ENCODE peak calls at places on chromosomes 12 and 14, in six cellular contexts. O, E, T, K, P and V are unnamed samples.

GRCh38 chr14:35438910-35439713 is 34.6 kb upstream of the NFKBIA start:
- DNase-seq in K (no peak), T (peak), P (no peak), E (no peak), O (no peak), V (no peak)

GRCh38 chr12:96083020-96083489 is 47.7 kb upstream of the LTA4H start:
- DNase-seq in O (no peak), P (no peak), T (no peak), E (no peak), K (no peak), V (peak)

GRCh38 chr12:98238513-98238912 is 276.9 kb upstream of the TMPO start:
- DNase-seq in O (no peak), T (no peak), K (peak), E (no peak), P (no peak), V (peak)

GRCh38 chr14:91143862-91144261 is 30.0 kb downstream of the DGLUCY start:
- DNase-seq in P (peak), T (no peak), E (no peak), O (no peak), K (no peak), V (no peak)

GRCh38 chr14:104925941-104926609 is 1.4 kb downstream of the PLD4 start:
- DNase-seq in P (peak), T (no peak), E (no peak), O (no peak), K (no peak), V (no peak)

GRCh38 chr12:104281636-104282035 is 21.9 kb upstream of the EID3 start:
- DNase-seq in T (no peak), E (no peak), K (no peak), O (no peak), P (no peak), V (peak)

GRCh38 chr12:49347307-49348237 is 884 bp downstream of the DNAJC22 start:
- DNase-seq in E (peak), T (peak), K (peak), O (peak), P (peak), V (peak)

GRCh38 chr14:71382315-71382714 is 475.1 kb downstream of the PCNX1 start:
- DNase-seq in O (no peak), T (no peak), E (no peak), K (no peak), P (no peak), V (no peak)

GRCh38 chr12:121817648-121818043 is 13.8 kb downstream of the SETD1B start:
- DNase-seq in T (no peak), K (no peak), P (no peak), E (no peak), O (no peak), V (no peak)

GRCh38 chr14:86532219-86532618 is 1002.3 kb downstream of the FLRT2 start:
- DNase-seq in O (no peak), E (no peak), P (no peak), T (no peak), K (no peak), V (peak)

GRCh38 chr12:13179159-13180074 is 17.1 kb upstream of the EMP1 start:
- DNase-seq in K (peak), T (peak), O (peak), E (peak), P (peak), V (peak)

GRCh38 chr12:131217024-131217586 is 263.4 kb downstream of the ADGRD1 start:
- DNase-seq in O (no peak), P (no peak), T (no peak), E (no peak), K (no peak), V (no peak)

GRCh38 chr14:101721951-101722661 is 39.4 kb upstream of the PPP2R5C start:
- DNase-seq in K (peak), P (no peak), O (peak), T (peak), E (peak), V (peak)

GRCh38 chr14:69501362-69501964 is 16.9 kb downstream of the PLEKHD1 start:
- DNase-seq in O (no peak), E (no peak), T (no peak), K (no peak), P (peak), V (no peak)

GRCh38 chr12:58504539-58504938 is 415.8 kb downstream of the LRIG3 start:
- DNase-seq in P (no peak), K (no peak), E (no peak), O (no peak), T (peak), V (no peak)

GRCh38 chr14:97331058-97331457 is 533.9 kb downstream of the VRK1 start:
- DNase-seq in E (no peak), T (no peak), P (no peak), O (no peak), K (no peak), V (no peak)

GRCh38 chr12:10959777-10960176 is 20.7 kb upstream of the TAS2R14 start:
- DNase-seq in O (no peak), T (no peak), E (no peak), P (no peak), K (no peak), V (no peak)

GRCh38 chr12:20099395-20099976 is 268.9 kb upstream of the PDE3A start:
- DNase-seq in O (no peak), T (no peak), P (no peak), E (no peak), K (no peak), V (no peak)

GRCh38 chr12:32499048-32499447 is 99.7 kb downstream of the FGD4 start:
- DNase-seq in P (no peak), K (no peak), E (no peak), T (no peak), O (no peak), V (no peak)

GRCh38 chr12:79934309-79935020 is 432 bp downstream of the PPP1R12A start:
- DNase-seq in E (peak), P (no peak), O (peak), K (peak), T (peak), V (peak)

GRCh38 chr12:115660211-115660805 is 617.2 kb downstream of the MED13L start:
- DNase-seq in K (no peak), T (peak), O (no peak), E (no peak), P (no peak), V (peak)

GRCh38 chr14:68784995-68785816 is 7.7 kb downstream of the ZFP36L1 start:
- DNase-seq in O (no peak), E (no peak), T (peak), P (no peak), K (no peak), V (peak)

GRCh38 chr14:68784298-68784910 is 8.5 kb downstream of the ZFP36L1 start:
- DNase-seq in E (no peak), P (no peak), O (no peak), K (no peak), T (no peak), V (peak)

GRCh38 chr14:55913324-55914035 is 204.7 kb upstream of the PELI2 start:
- DNase-seq in T (no peak), K (no peak), E (no peak), O (no peak), P (no peak), V (no peak)

GRCh38 chr14:88481089-88481488 is 73.7 kb downstream of the PTPN21 start:
- DNase-seq in E (no peak), P (no peak), K (peak), T (no peak), O (no peak), V (no peak)

GRCh38 chr14:75286313-75286712 is 7.7 kb downstream of the FOS start:
- DNase-seq in O (no peak), P (no peak), T (no peak), K (no peak), E (no peak), V (no peak)

GRCh38 chr12:116454950-116455447 is 104.2 kb upstream of the MAP1LC3B2 start:
- DNase-seq in T (peak), O (no peak), K (no peak), E (no peak), P (no peak), V (peak)

GRCh38 chr12:93333828-93334227 is 43.9 kb upstream of the NUDT4 start:
- DNase-seq in K (no peak), E (no peak), O (no peak), P (no peak), T (no peak), V (no peak)

GRCh38 chr14:64544607-64545312 is 4.2 kb downstream of the HSPA2 start:
- DNase-seq in E (no peak), P (no peak), K (no peak), T (no peak), O (no peak), V (no peak)

GRCh38 chr14:76768201-76768656 is 7.0 kb downstream of the VASH1 start:
- DNase-seq in P (peak), E (peak), O (peak), K (peak), T (no peak), V (no peak)

GRCh38 chr14:23154876-23155587 is 28.4 kb downstream of the SLC7A8 start:
- DNase-seq in E (no peak), K (peak), T (peak), O (no peak), P (peak), V (peak)

GRCh38 chr12:5148880-5149279 is 105.2 kb downstream of the KCNA5 start:
- DNase-seq in O (no peak), K (no peak), T (no peak), P (no peak), E (no peak), V (no peak)

GRCh38 chr12:132328282-132329029 is 933 bp downstream of the GALNT9 start:
- DNase-seq in O (no peak), T (no peak), P (no peak), K (no peak), E (no peak), V (no peak)

GRCh38 chr14:49220492-49220891 is 365.7 kb downstream of the RPS29 start:
- DNase-seq in P (no peak), E (no peak), K (no peak), T (no peak), O (no peak), V (no peak)

GRCh38 chr14:63901434-63902085 is 48.8 kb downstream of the SYNE2 start:
- DNase-seq in K (peak), P (no peak), O (no peak), E (no peak), T (no peak), V (no peak)

GRCh38 chr14:92503756-92504491 is 9.7 kb upstream of the RIN3 start:
- DNase-seq in P (no peak), O (no peak), E (no peak), K (no peak), T (peak), V (peak)

GRCh38 chr12:91923864-91924263 is 221.8 kb downstream of the BTG1 start:
- DNase-seq in O (no peak), K (no peak), P (peak), T (no peak), E (no peak), V (no peak)